ENCODE peak calls at places on chromosome 10, in six cellular contexts. C is GM12878, U is esophagus muscularis mucosa, V is stomach, S is A549, O is ovary. B is an unnamed sample.

GRCh38 chr10:11282156-11282555 is 264.5 kb downstream of the CELF2 start:
- DNase-seq in C (no peak), U (no peak), V (no peak), S (no peak), O (no peak), B (no peak)

GRCh38 chr10:4260483-4260882 is 475.5 kb upstream of the KLF6 start:
- DNase-seq in C (no peak), U (no peak), V (no peak), S (no peak), O (no peak), B (no peak)

GRCh38 chr10:99619090-99619800 is 994 bp downstream of the SLC25A28 start:
- DNase-seq in C (peak), U (no peak), V (no peak), S (no peak), O (no peak), B (no peak)

GRCh38 chr10:15780353-15781135 is 60.8 kb upstream of the ITGA8 start:
- DNase-seq in C (no peak), U (no peak), V (no peak), S (no peak), O (peak), B (peak)

GRCh38 chr10:71959526-71959925 is 4.7 kb upstream of the CHST3 start:
- DNase-seq in C (no peak), U (no peak), V (no peak), S (no peak), O (no peak), B (no peak)

GRCh38 chr10:106938448-106939014 is 226.0 kb downstream of the SORCS1 start:
- DNase-seq in C (no peak), U (no peak), V (no peak), S (no peak), O (no peak), B (no peak)

GRCh38 chr10:122347162-122347561 is 27.3 kb upstream of the PLEKHA1 start:
- DNase-seq in C (no peak), U (no peak), V (no peak), S (no peak), O (no peak), B (no peak)

GRCh38 chr10:7003821-7004220 is 407.0 kb downstream of the SFMBT2 start:
- DNase-seq in C (no peak), U (no peak), V (no peak), S (no peak), O (no peak), B (no peak)

GRCh38 chr10:132150777-132151176 is 36.0 kb upstream of the DPYSL4 start:
- DNase-seq in C (no peak), U (no peak), V (no peak), S (no peak), O (no peak), B (no peak)

GRCh38 chr10:123998197-123999141 is 94.9 kb downstream of the CHST15 start:
- DNase-seq in C (no peak), U (peak), V (no peak), S (no peak), O (peak), B (no peak)

GRCh38 chr10:77084431-77085144 is 553.0 kb downstream of the KCNMA1 start:
- DNase-seq in C (no peak), U (no peak), V (no peak), S (no peak), O (peak), B (no peak)

GRCh38 chr10:78025685-78026364 is 3.5 kb downstream of the POLR3A start:
- DNase-seq in C (no peak), U (no peak), V (no peak), S (no peak), O (no peak), B (no peak)

GRCh38 chr10:84076540-84077195 is 62.6 kb upstream of the GHITM start:
- DNase-seq in C (no peak), U (peak), V (no peak), S (no peak), O (no peak), B (no peak)

GRCh38 chr10:71600856-71601255 is 118.7 kb downstream of the C10orf105 start:
- DNase-seq in C (no peak), U (no peak), V (no peak), S (no peak), O (peak), B (no peak)

GRCh38 chr10:15725603-15726002 is 5.9 kb upstream of the ITGA8 start:
- DNase-seq in C (no peak), U (peak), V (no peak), S (peak), O (peak), B (peak)

GRCh38 chr10:33665512-33665911 is 331.0 kb upstream of the NRP1 start:
- DNase-seq in C (no peak), U (no peak), V (no peak), S (no peak), O (no peak), B (no peak)

GRCh38 chr10:117168729-117169128 is 28.6 kb upstream of the KCNK18 start:
- DNase-seq in C (no peak), U (no peak), V (no peak), S (no peak), O (no peak), B (no peak)

GRCh38 chr10:75632750-75633462 is 201.5 kb downstream of the LRMDA start:
- DNase-seq in C (no peak), U (no peak), V (no peak), S (no peak), O (no peak), B (no peak)

GRCh38 chr10:72250666-72251065 is 23.1 kb upstream of the DDIT4 start:
- DNase-seq in C (no peak), U (no peak), V (peak), S (no peak), O (peak), B (peak)

GRCh38 chr10:24515481-24515880 is 208.2 kb downstream of the ARHGAP21 start:
- DNase-seq in C (no peak), U (no peak), V (no peak), S (no peak), O (no peak), B (no peak)

GRCh38 chr10:24518411-24518810 is 205.3 kb downstream of the ARHGAP21 start:
- DNase-seq in C (no peak), U (no peak), V (no peak), S (no peak), O (no peak), B (no peak)

GRCh38 chr10:24518981-24519597 is 204.6 kb downstream of the ARHGAP21 start:
- DNase-seq in C (no peak), U (no peak), V (peak), S (peak), O (peak), B (peak)

DNA sequence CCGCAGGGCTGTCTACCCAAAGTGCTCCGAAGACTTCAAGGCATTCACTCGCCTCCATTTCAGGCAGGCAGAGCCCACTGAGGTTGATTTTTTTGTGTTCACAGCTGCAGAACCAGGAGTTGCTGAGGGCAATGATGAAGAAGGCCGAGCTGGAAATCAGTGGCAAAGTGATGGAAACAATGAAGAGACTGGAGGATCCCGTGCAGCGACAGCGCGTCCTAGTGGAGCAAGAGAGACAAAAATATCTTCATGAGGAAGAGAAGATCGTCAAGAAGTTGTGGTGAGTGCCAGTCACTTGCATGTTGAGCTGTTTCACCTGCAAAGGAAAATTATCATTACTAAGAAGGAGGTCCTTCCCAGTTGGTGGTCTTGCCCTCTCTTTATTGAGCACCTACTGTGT is 210.5 kb downstream of the ARHGAP21 start:
- DNase-seq in C (no peak), U (no peak), V (no peak), S (no peak), O (peak), B (no peak)
- TF ChIP-seq CTCF in C (peak), U (no peak), V (no peak), S (peak), O (no peak), B (peak)

DNA sequence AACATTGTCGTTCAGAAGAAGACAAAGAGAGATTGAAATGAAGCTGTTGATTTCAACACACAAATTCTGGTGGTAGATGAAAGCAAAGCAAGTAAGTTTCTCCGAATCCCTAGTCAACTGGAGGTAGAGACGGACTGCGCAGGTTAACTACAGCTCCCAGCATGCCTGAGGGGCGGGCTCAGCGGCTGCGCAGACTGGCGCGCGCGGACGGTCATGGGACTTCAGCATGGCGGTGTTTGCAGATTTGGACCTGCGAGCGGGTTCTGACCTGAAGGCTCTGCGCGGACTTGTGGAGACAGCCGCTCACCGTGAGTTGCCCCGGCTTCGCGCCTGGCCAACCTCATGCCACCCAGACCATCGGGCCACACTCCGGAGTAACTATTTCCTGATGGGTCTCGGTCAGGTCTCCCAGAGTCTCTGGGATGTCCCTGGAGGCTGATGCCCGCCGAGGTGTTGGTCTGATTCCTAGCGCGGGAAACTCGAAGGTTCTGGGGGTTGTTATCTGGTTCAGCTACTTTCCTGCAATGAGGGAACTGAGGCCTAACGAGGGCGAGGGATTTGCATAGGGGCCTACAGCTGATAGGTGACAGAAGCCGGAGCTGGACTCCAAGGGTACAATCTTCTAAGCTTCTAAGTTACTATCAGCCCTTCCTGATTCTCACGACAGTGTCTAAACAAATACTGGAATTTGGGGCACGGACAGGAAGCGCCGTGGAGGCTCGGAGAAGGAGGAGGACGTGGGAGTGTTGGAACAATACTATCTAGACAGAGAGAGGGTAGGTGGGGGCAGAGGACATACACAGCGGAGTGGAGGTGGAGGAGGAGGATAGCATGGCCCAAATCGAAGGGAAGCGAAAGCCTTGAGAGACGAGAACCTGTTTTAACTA is at the start of gene RPP30:
- DNase-seq in C (peak), U (no peak), V (peak), S (peak), O (peak), B (peak)
- TF ChIP-seq POLR2A in C (peak), U (no peak), V (no peak), S (peak), O (peak), B (no peak)

GRCh38 chr10:17643755-17644484 is at the start of gene STAM:
- DNase-seq in C (peak), U (peak), V (peak), S (peak), O (peak), B (peak)
- TF ChIP-seq EP300 in C (no peak), U (no peak), V (no peak), S (no peak), O (no peak), B (no peak)

GRCh38 chr10:64115913-64116643 is 594.9 kb downstream of the REEP3 start:
- DNase-seq in C (no peak), U (no peak), V (no peak), S (peak), O (no peak), B (no peak)
- TF ChIP-seq CTCF in C (peak), U (no peak), V (no peak), S (peak), O (no peak), B (no peak)

GRCh38 chr10:79046326-79046725 is 22.4 kb upstream of the ZMIZ1 start:
- DNase-seq in C (no peak), U (no peak), V (no peak), S (no peak), O (no peak), B (no peak)

GRCh38 chr10:79049931-79050895 is 18.6 kb upstream of the ZMIZ1 start:
- DNase-seq in C (no peak), U (no peak), V (no peak), S (no peak), O (no peak), B (no peak)

GRCh38 chr10:79046991-79047874 is 21.5 kb upstream of the ZMIZ1 start:
- DNase-seq in C (no peak), U (no peak), V (no peak), S (no peak), O (no peak), B (no peak)

GRCh38 chr10:79048639-79049550 is 19.9 kb upstream of the ZMIZ1 start:
- DNase-seq in C (no peak), U (no peak), V (no peak), S (no peak), O (no peak), B (no peak)

GRCh38 chr10:79047875-79048638 is 20.7 kb upstream of the ZMIZ1 start:
- DNase-seq in C (no peak), U (no peak), V (no peak), S (no peak), O (no peak), B (no peak)
- TF ChIP-seq POLR2A in C (no peak), U (no peak), V (no peak), S (no peak), O (no peak), B (no peak)

DNA sequence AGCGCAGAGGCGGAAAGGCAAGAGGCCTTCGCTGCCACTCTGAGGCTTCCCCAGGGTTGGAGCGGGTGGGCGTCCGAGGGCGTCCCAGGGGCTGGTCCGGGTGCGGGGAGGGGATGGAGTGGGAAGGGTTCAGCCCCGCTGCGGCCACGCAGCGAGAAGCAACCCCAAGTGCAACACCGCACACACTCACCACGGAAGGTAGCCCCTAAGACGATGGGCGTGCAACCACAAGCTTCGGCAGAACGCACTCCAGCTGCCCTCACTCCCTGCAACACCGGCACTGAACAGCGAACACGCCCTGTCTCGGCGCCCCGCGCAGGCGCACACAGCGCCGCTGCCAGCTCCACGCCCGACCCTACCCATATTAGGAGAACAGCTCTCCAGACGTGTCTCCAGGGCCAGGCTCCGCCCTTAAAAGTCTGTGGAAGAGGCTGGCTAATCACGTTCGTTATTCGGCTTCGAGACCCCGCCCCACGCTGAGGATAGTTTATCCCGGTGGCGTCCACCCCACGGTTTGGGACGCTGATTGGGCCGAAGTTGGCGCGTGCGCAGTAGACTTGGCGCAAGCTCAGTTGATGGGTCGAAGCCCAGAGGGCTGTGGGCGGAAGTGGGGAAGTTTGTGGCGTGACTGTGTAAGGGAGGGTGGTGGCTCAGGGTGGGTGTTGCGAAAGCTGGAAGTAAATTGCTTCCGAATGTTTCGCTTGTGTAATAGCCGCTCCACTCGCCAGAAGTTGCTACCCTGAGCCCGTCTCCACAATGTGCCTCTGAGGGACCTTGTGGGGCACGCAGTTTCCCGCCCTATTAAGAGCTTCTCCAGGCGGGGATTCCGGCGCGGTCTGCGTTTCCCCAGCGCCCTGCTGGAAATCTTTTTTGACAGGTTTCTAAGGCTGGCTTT is at the start of gene RSU1:
- DNase-seq in C (peak), U (peak), V (peak), S (peak), O (peak), B (peak)
- TF ChIP-seq EP300 in C (no peak), U (no peak), V (peak), S (no peak), O (peak), B (peak)

GRCh38 chr10:8975535-8975934 is 921.0 kb downstream of the GATA3 start:
- DNase-seq in C (no peak), U (no peak), V (no peak), S (no peak), O (no peak), B (no peak)
- TF ChIP-seq CTCF in C (no peak), U (no peak), V (no peak), S (no peak), O (no peak), B (no peak)

GRCh38 chr10:103712898-103713498 is 142.4 kb downstream of the SH3PXD2A start:
- DNase-seq in C (no peak), U (peak), V (peak), S (peak), O (peak), B (peak)
- TF ChIP-seq POLR2A in C (no peak), U (no peak), V (no peak), S (no peak), O (no peak), B (no peak)